ENCODE peak calls at places on chromosomes 5 and 9, in four cellular contexts. Q, S, I and W are unnamed samples.

GRCh38 chr9:126695186-126696090 is 81.7 kb downstream of the LMX1B start:
- DNase-seq in Q (no peak), S (no peak), I (no peak), W (no peak)

GRCh38 chr5:159286420-159287035 is 23.4 kb downstream of the UBLCP1 start:
- DNase-seq in Q (no peak), S (no peak), I (no peak), W (peak; percentile 5)

GRCh38 chr5:151917931-151918330 is 6.7 kb downstream of the GLRA1 start:
- DNase-seq in Q (no peak), S (no peak), I (no peak), W (no peak)

GRCh38 chr5:92944903-92945629 is 636.0 kb downstream of the NR2F1-AS1 start:
- DNase-seq in Q (no peak), S (no peak), I (no peak), W (peak; percentile 83)

GRCh38 chr5:117547192-117547591 is 972.6 kb upstream of the SEMA6A start:
- DNase-seq in Q (no peak), S (no peak), I (no peak), W (no peak)

GRCh38 chr9:81522721-81523551 is 166.4 kb downstream of the TLE1 start:
- DNase-seq in Q (peak; percentile 48), S (no peak), I (no peak), W (peak; percentile 77)

GRCh38 chr5:173757279-173757678 is 130.9 kb upstream of the CPEB4 start:
- DNase-seq in Q (no peak), S (no peak), I (no peak), W (no peak)

GRCh38 chr5:116531635-116532034 is 43.0 kb downstream of the SEMA6A start:
- DNase-seq in Q (no peak), S (no peak), I (no peak), W (peak; percentile 12)

GRCh38 chr9:7542648-7543165 is 256.9 kb downstream of the DMAC1 start:
- DNase-seq in Q (no peak), S (no peak), I (no peak), W (no peak)

GRCh38 chr5:2995035-2995434 is 243.6 kb upstream of the IRX2 start:
- DNase-seq in Q (no peak), S (no peak), I (no peak), W (no peak)

GRCh38 chr5:173602423-173602822 is 14.0 kb downstream of the BOD1 start:
- DNase-seq in Q (no peak), S (no peak), I (no peak), W (no peak)

GRCh38 chr9:96217358-96217755 is 84.6 kb downstream of the HSD17B3 start:
- DNase-seq in Q (no peak), S (no peak), I (peak; percentile 30), W (no peak)

GRCh38 chr5:104179057-104179456 is 616.5 kb upstream of the NUDT12 start:
- DNase-seq in Q (peak; percentile 68), S (peak; percentile 51), I (peak; percentile 76), W (peak; percentile 74)

GRCh38 chr5:134874831-134875655 is 872 bp downstream of the TXNDC15 start:
- DNase-seq in Q (no peak), S (peak; percentile 38), I (peak; percentile 31), W (peak; percentile 48)

GRCh38 chr9:131043646-131044045 is 34.7 kb downstream of the LAMC3 start:
- DNase-seq in Q (no peak), S (no peak), I (no peak), W (no peak)

GRCh38 chr5:26487553-26487952 is 550.8 kb downstream of the CDH9 start:
- DNase-seq in Q (no peak), S (no peak), I (no peak), W (no peak)

GRCh38 chr9:134730011-134730760 is 88.6 kb downstream of the COL5A1 start:
- DNase-seq in Q (no peak), S (no peak), I (no peak), W (no peak)

GRCh38 chr5:33850100-33850594 is 41.6 kb downstream of the ADAMTS12 start:
- DNase-seq in Q (no peak), S (no peak), I (no peak), W (peak; percentile 3)

DNA sequence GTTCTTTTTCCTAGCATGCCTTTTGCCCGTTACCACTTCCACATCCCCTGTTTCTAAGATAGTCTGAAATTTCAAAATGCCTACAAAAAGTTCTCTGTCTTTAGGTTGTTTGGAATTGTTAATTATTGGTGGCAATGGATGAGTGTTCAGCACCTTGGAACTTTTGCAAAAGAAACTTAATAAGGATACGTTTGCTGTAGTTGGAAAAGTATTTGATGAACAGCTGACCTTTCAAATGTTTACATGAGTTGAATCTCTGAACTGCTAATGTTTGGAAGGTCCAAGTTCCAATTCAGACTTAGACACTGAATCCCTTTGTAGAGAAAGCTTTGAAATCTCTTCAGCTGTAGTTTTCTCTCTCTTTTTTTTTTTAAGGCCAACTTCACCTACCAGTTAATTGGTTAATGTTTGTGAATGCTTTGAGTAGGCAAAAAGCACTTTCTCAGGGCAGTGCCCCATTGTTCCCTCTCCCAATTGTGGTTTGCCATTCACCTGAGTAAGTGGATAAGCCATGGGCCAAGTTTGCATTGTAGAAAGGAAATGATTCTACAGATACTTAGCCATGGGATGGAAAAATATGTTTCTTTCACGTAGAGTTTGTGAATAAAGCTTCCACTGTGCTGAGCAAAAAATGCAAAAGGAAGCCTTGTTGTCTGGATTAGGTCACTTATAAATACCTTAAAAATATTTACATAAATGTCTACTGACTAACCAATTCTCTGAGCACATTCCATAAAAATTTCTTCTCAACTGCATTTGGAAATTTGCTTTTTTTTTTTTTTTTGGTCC is 156.4 kb upstream of the ELL2 start:
- DNase-seq in Q (no peak), S (no peak), I (no peak), W (peak; percentile 98)
- TF ChIP-seq TCF7L2 in Q (no peak), S (no peak), I (no peak), W (peak; percentile 78)

GRCh38 chr9:112752334-112753110 is 2.0 kb downstream of the SNX30 start:
- DNase-seq in Q (no peak), S (no peak), I (no peak), W (no peak)

GRCh38 chr9:112750767-112751058 is 153 bp downstream of the SNX30 start:
- DNase-seq in Q (no peak), S (no peak), I (no peak), W (no peak)

GRCh38 chr9:112748041-112748440 is 2.5 kb upstream of the SNX30 start:
- DNase-seq in Q (no peak), S (no peak), I (no peak), W (no peak)

GRCh38 chr9:112751059-112751795 is 667 bp downstream of the SNX30 start:
- DNase-seq in Q (no peak), S (no peak), I (peak; percentile 41), W (peak; percentile 78)

GRCh38 chr9:112750111-112750766 is at the start of gene SNX30:
- DNase-seq in Q (peak; percentile 62), S (no peak), I (peak; percentile 96), W (peak; percentile 79)
- TF ChIP-seq TCF7L2 in Q (no peak), S (no peak), I (no peak), W (no peak)

DNA sequence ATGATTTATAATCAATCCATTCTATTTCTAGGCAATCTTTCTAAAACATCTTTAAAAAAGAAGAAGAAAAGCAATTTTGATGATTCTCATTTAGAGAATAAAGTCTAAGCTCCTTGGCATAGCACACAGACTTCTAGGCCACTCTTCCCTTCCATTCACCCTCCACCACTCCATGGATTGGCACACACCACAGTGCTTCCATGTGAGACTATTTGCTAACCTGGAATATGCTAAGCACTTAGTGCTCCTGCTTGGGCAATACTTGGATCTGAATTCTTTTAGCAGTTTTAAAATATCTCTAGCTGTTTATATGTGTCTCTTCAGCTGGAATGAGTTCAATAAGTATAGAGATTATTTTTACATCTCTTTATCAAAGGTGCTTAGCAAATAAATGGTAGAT is 177.6 kb upstream of the FBXL7 start:
- DNase-seq in Q (no peak), S (no peak), I (no peak), W (no peak)
- TF ChIP-seq TCF7L2 in Q (no peak), S (no peak), I (no peak), W (no peak)

GRCh38 chr9:128072144-128073021 is 4.4 kb downstream of the SLC25A25 start:
- DNase-seq in Q (no peak), S (no peak), I (no peak), W (no peak)
- TF ChIP-seq TCF7L2 in Q (no peak), S (no peak), I (no peak), W (no peak)

GRCh38 chr5:160923927-160924705 is 72.1 kb upstream of the ATP10B start:
- DNase-seq in Q (no peak), S (no peak), I (no peak), W (peak; percentile 67)

GRCh38 chr5:160925281-160925680 is 73.3 kb upstream of the ATP10B start:
- DNase-seq in Q (no peak), S (no peak), I (no peak), W (no peak)

GRCh38 chr5:160929343-160929742 is 77.3 kb upstream of the ATP10B start:
- DNase-seq in Q (no peak), S (no peak), I (no peak), W (no peak)

GRCh38 chr5:160923431-160923830 is 71.4 kb upstream of the ATP10B start:
- DNase-seq in Q (no peak), S (no peak), I (no peak), W (peak; percentile 22)

DNA sequence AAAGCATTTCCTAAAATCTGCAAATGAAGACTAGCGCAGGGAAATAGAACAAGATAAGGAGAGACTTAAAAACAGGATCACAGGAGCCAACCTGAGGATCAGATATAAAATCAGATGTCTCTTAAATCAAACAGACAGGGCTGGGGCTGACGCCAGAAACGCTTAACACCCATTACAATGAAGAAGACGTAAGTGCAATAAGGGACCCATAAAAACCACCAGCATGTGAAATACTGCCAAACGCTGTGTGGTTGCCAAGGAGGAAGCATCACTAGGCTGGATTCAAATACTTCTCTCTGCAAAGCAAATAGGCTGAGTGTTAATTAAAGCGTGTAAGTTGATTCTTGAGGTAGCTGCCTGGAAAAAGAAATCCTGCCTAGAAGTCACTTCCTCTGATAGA is 74.4 kb upstream of the ATP10B start:
- DNase-seq in Q (no peak), S (no peak), I (no peak), W (no peak)
- TF ChIP-seq TCF7L2 in Q (no peak), S (no peak), I (no peak), W (no peak)

GRCh38 chr9:6354072-6354686 is 26.0 kb downstream of the TPD52L3 start:
- DNase-seq in Q (peak; percentile 49), S (peak; percentile 20), I (peak; percentile 43), W (peak; percentile 61)

GRCh38 chr9:6356904-6357303 is 28.7 kb downstream of the TPD52L3 start:
- DNase-seq in Q (no peak), S (no peak), I (no peak), W (no peak)

GRCh38 chr9:6351757-6352156 is 23.6 kb downstream of the TPD52L3 start:
- DNase-seq in Q (no peak), S (no peak), I (no peak), W (no peak)

GRCh38 chr9:6355728-6356127 is 27.6 kb downstream of the TPD52L3 start:
- DNase-seq in Q (no peak), S (no peak), I (no peak), W (no peak)

DNA sequence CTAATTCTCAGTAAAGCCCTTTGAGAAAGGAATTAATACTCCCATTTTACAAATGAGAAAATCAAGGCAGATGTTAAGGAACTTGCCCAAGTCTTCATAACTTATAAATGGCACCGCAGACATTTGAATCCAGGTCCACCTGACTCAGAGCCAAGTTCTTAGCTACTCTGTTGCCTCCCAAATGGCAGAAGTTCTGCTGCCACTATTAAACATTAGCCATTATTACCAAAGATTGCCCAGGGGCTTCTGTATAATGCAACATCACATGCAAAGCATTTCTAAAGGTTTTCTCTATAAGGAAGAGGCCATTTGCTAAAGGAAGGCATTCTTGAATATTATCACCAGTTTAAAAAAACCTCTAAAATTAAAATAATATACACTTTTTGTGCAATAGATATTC is 28.3 kb downstream of the TPD52L3 start:
- DNase-seq in Q (no peak), S (no peak), I (no peak), W (no peak)
- TF ChIP-seq TCF7L2 in Q (no peak), S (no peak), I (no peak), W (no peak)

GRCh38 chr9:124216474-124217176 is 41.1 kb upstream of the NEK6 start:
- DNase-seq in Q (no peak), S (no peak), I (no peak), W (no peak)
- TF ChIP-seq TCF7L2 in Q (no peak), S (no peak), I (no peak), W (no peak)